ENCODE peak calls at places on chromosomes 4 and X, in five cellular contexts. A is endothelial cell, H is lung microvascular endothelial cell, T is AG09319, X is omental fat pad. U is an unnamed sample.

GRCh38 chr4:101028886-101029285 is 318.4 kb downstream of the PPP3CA start:
- DNase-seq in H (no peak), T (no peak), X (no peak), A (no peak), U (no peak)

GRCh38 chr4:157664726-157665125 is 444.2 kb downstream of the GRIA2 start:
- DNase-seq in T (no peak), X (no peak), H (peak; percentile 49), A (no peak), U (no peak)

GRCh38 chrX:72307646-72308051 is 1.9 kb upstream of the CITED1 start:
- DNase-seq in H (no peak), T (no peak), X (no peak), A (no peak), U (no peak)

GRCh38 chr4:105146286-105147219 is at the start of gene TET2:
- DNase-seq in T (no peak), H (peak; percentile 92), A (peak; percentile 71), X (peak; percentile 28), U (peak; percentile 93)

GRCh38 chrX:15985937-15986336 is 131.3 kb upstream of the AP1S2 start:
- DNase-seq in T (no peak), A (no peak), H (peak; percentile 13), X (no peak), U (no peak)

GRCh38 chrX:154595559-154595958 is 10.6 kb downstream of the CTAG1A start:
- DNase-seq in X (no peak), T (no peak), H (no peak), A (no peak), U (no peak)

GRCh38 chr4:34289962-34290361 is 1954.4 kb downstream of the ARAP2 start:
- DNase-seq in H (no peak), X (no peak), T (no peak), A (no peak), U (no peak)

GRCh38 chr4:146916479-146917076 is 29.1 kb downstream of the TTC29 start:
- DNase-seq in H (peak; percentile 44), X (no peak), T (peak; percentile 16), A (peak; percentile 22), U (peak; percentile 81)

GRCh38 chr4:22287626-22288025 is 228.2 kb downstream of the ADGRA3 start:
- DNase-seq in X (no peak), H (no peak), A (no peak), T (no peak), U (no peak)

GRCh38 chr4:181582595-181582994 is 660.6 kb upstream of the TENM3 start:
- DNase-seq in X (no peak), H (no peak), T (no peak), A (no peak), U (no peak)

GRCh38 chrX:72272868-72273267 is 4.2 kb downstream of the RPS4X start:
- DNase-seq in T (no peak), X (no peak), H (peak; percentile 37), A (no peak), U (no peak)

GRCh38 chrX:130575831-130576404 is 174.1 kb downstream of the RBMX2 start:
- DNase-seq in X (no peak), A (peak; percentile 8), H (peak; percentile 48), T (no peak), U (peak; percentile 77)

GRCh38 chr4:42397635-42398447 is 553 bp downstream of the SHISA3 start:
- DNase-seq in X (no peak), H (peak; percentile 57), T (no peak), A (peak; percentile 36), U (no peak)

GRCh38 chr4:85084371-85085170 is 118.1 kb upstream of the WDFY3 start:
- DNase-seq in T (peak; percentile 49), H (peak; percentile 81), X (no peak), A (peak; percentile 59), U (peak; percentile 82)

GRCh38 chr4:61461956-61462355 is 261.8 kb downstream of the ADGRL3 start:
- DNase-seq in H (no peak), T (no peak), X (no peak), A (no peak), U (no peak)

GRCh38 chr4:185343726-185344581 is 51.8 kb downstream of the LRP2BP start:
- DNase-seq in A (no peak), T (no peak), X (no peak), H (peak; percentile 46), U (no peak)

GRCh38 chrX:7926501-7926900 is 712 bp downstream of the PNPLA4 start:
- DNase-seq in A (no peak), T (no peak), H (no peak), X (no peak), U (no peak)

GRCh38 chr4:17664755-17665154 is 50.3 kb downstream of the MED28 start:
- DNase-seq in X (no peak), A (no peak), H (no peak), T (no peak), U (peak; percentile 95)

GRCh38 chr4:93759506-93759905 is 69.0 kb upstream of the ATOH1 start:
- DNase-seq in A (no peak), H (no peak), T (no peak), X (no peak), U (no peak)

GRCh38 chr4:161376275-161376674 is 787.5 kb downstream of the FSTL5 start:
- DNase-seq in H (no peak), T (no peak), X (no peak), A (no peak), U (no peak)

GRCh38 chrX:140507223-140507981 is 2.5 kb upstream of the SOX3 start:
- DNase-seq in H (no peak), A (no peak), T (no peak), X (no peak), U (no peak)

GRCh38 chrX:153381684-153382532 is 19.2 kb downstream of the PNMA6E start:
- DNase-seq in X (no peak), T (peak; percentile 91), H (peak; percentile 68), A (peak; percentile 11), U (no peak)

GRCh38 chr4:76688737-76689078 is 209.2 kb downstream of the SOWAHB start:
- DNase-seq in H (no peak), A (no peak), X (no peak), T (no peak), U (no peak)

GRCh38 chr4:13522282-13523104 is 21.8 kb downstream of the NKX3-2 start:
- DNase-seq in T (no peak), H (no peak), X (no peak), A (no peak), U (no peak)

GRCh38 chr4:2662598-2662997 is 93.5 kb downstream of the TNIP2 start:
- DNase-seq in A (no peak), X (no peak), T (peak; percentile 42), H (peak; percentile 67), U (no peak)

GRCh38 chr4:83170952-83171399 is 56.4 kb upstream of the PLAC8 start:
- DNase-seq in X (no peak), H (peak; percentile 29), T (no peak), A (no peak), U (no peak)

GRCh38 chr4:26826721-26827120 is 33.9 kb upstream of the STIM2 start:
- DNase-seq in H (peak; percentile 53), A (no peak), X (no peak), T (no peak), U (peak; percentile 98)

GRCh38 chrX:109886122-109886761 is 116.7 kb upstream of the TMEM164 start:
- DNase-seq in A (peak; percentile 38), T (peak; percentile 14), X (no peak), H (peak; percentile 64), U (peak; percentile 65)

GRCh38 chr4:5890063-5890727 is 2.7 kb downstream of the CRMP1 start:
- DNase-seq in T (no peak), H (no peak), X (no peak), A (peak; percentile 71), U (no peak)

GRCh38 chrX:80021611-80022010 is 7.1 kb downstream of the TBX22 start:
- DNase-seq in A (no peak), H (no peak), T (no peak), X (no peak), U (no peak)

GRCh38 chr4:75248770-75249467 is 265.3 kb downstream of the RCHY1 start:
- DNase-seq in X (no peak), T (no peak), A (peak; percentile 17), H (peak; percentile 68), U (no peak)